ENCODE peak calls at places on chromosomes 12 and 14, in four cellular contexts. V, G, B and A are unnamed samples.

GRCh38 chr12:46930101-46930500 is 104.3 kb upstream of the SLC38A4 start:
- DNase-seq in G (no peak), V (no peak), B (peak; percentile 65), A (no peak)

GRCh38 chr12:3964404-3964803 is 91.2 kb upstream of the PARP11 start:
- DNase-seq in B (no peak), V (no peak), G (no peak), A (no peak)

GRCh38 chr14:94707494-94707893 is 62.4 kb downstream of the GSC start:
- DNase-seq in G (no peak), B (no peak), V (no peak), A (no peak)

GRCh38 chr14:35352274-35353233 is 52.0 kb downstream of the NFKBIA start:
- DNase-seq in B (no peak), G (no peak), V (no peak), A (no peak)

GRCh38 chr12:54145844-54146243 is 42.9 kb downstream of the SMUG1 start:
- DNase-seq in B (no peak), G (no peak), V (no peak), A (no peak)

GRCh38 chr14:103091041-103091882 is 3.3 kb upstream of the EXOC3L4 start:
- DNase-seq in G (peak; percentile 73), V (no peak), B (peak; percentile 31), A (no peak)

GRCh38 chr12:30691122-30691879 is 4.4 kb downstream of the IPO8 start:
- DNase-seq in G (peak; percentile 16), B (peak; percentile 75), V (peak; percentile 81), A (peak; percentile 73)

GRCh38 chr12:102680296-102680695 is 199.9 kb upstream of the IGF1 start:
- DNase-seq in B (no peak), V (no peak), G (no peak), A (no peak)

GRCh38 chr12:75478395-75478794 is 2.2 kb upstream of the GLIPR1 start:
- DNase-seq in B (peak; percentile 71), V (peak; percentile 42), G (no peak), A (no peak)

GRCh38 chr12:45789025-45789424 is 59.5 kb downstream of the ARID2 start:
- DNase-seq in B (peak; percentile 86), G (no peak), V (no peak), A (no peak)

GRCh38 chr12:127774828-127775227 is 492.1 kb upstream of the TMEM132C start:
- DNase-seq in B (no peak), G (no peak), V (no peak), A (no peak)

GRCh38 chr14:106883218-106883692 is 1356.9 kb downstream of the TMEM121 start:
- DNase-seq in B (no peak), V (no peak), G (no peak), A (no peak)

GRCh38 chr12:21849878-21850277 is 75.4 kb upstream of the KCNJ8 start:
- DNase-seq in B (no peak), G (no peak), V (no peak), A (no peak)

GRCh38 chr14:102325791-102326345 is 6.3 kb downstream of the ZNF839 start:
- DNase-seq in V (no peak), G (no peak), B (no peak), A (no peak)

GRCh38 chr14:103656031-103656757 is 27.2 kb downstream of the KLC1 start:
- DNase-seq in G (no peak), B (peak; percentile 35), V (no peak), A (no peak)

GRCh38 chr14:29089849-29090248 is 323.3 kb downstream of the FOXG1 start:
- DNase-seq in B (no peak), G (no peak), V (no peak), A (no peak)

GRCh38 chr14:29085546-29085945 is 319.0 kb downstream of the FOXG1 start:
- DNase-seq in V (peak; percentile 14), G (no peak), B (peak; percentile 3), A (no peak)
- TF ChIP-seq CTCF in V (peak; percentile 33), G (no peak), B (peak; percentile 55), A (peak; percentile 69)

DNA sequence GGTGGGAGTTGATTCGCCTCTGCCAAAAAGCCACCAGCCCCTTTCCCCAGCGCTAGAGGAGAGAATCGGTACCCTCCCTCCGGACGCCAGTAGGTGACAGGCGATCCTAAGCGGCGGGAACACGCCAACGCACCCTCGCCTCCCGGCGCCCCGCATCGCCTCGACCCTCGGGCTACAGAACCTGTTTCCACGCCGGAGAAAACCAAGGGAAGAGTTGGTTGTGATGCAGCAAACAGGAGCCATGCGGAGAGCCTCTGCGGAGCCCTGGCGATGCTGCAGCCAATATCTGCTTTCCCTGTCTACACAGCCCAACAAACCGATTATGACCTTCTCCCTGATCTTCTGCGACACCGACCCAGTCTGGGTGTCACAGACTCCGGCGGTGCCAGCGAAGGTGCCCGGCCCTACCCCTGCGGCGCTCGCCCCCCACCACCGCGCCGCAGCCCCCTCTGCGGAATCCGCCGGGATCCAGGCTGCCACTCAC is 523 bp downstream of the PRICKLE1 start:
- DNase-seq in G (peak; percentile 37), B (no peak), V (no peak), A (no peak)
- TF ChIP-seq CTCF in G (peak; percentile 62), B (peak; percentile 40), V (peak; percentile 87), A (peak; percentile 36)

GRCh38 chr14:74038015-74038859 is 19.1 kb downstream of the BBOF1 start:
- DNase-seq in B (peak; percentile 55), G (no peak), V (peak; percentile 63), A (peak; percentile 66)

GRCh38 chr14:74035556-74035955 is 16.4 kb downstream of the BBOF1 start:
- DNase-seq in V (peak; percentile 37), G (no peak), B (peak; percentile 31), A (peak; percentile 80)

GRCh38 chr14:74029136-74029535 is 10.0 kb downstream of the BBOF1 start:
- DNase-seq in G (no peak), B (no peak), V (peak; percentile 61), A (no peak)

DNA sequence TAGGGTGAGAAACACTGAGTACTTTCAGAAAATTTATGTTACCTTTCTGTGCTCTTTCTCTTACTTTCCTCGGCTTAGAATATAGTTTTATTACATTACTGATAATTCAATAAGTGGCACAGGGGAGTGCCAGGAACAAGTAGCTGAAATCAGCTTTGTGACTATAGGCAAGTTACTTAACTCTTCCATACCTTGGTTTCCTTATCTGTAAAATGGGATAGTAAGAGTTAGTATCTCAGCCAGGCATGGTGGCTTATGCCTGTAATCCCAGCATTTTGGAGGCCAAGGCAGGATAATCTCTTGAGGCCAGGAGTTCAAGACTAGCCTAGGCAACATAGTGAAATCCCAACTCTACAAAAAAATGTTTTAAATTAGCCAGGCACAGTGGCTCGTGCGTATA is 15.4 kb downstream of the BBOF1 start:
- DNase-seq in G (no peak), V (no peak), B (no peak), A (no peak)
- TF ChIP-seq CTCF in G (no peak), V (no peak), B (no peak), A (no peak)

GRCh38 chr12:26106347-26106746 is 18.5 kb downstream of the BHLHE41 start:
- DNase-seq in V (no peak), B (no peak), G (no peak), A (no peak)

GRCh38 chr12:26112703-26113147 is 12.1 kb downstream of the BHLHE41 start:
- DNase-seq in V (no peak), B (no peak), G (no peak), A (no peak)

GRCh38 chr12:26109343-26109841 is 15.4 kb downstream of the BHLHE41 start:
- DNase-seq in B (no peak), V (peak; percentile 34), G (peak; percentile 43), A (no peak)

GRCh38 chr12:26112232-26112631 is 12.6 kb downstream of the BHLHE41 start:
- DNase-seq in B (no peak), V (no peak), G (no peak), A (no peak)

DNA sequence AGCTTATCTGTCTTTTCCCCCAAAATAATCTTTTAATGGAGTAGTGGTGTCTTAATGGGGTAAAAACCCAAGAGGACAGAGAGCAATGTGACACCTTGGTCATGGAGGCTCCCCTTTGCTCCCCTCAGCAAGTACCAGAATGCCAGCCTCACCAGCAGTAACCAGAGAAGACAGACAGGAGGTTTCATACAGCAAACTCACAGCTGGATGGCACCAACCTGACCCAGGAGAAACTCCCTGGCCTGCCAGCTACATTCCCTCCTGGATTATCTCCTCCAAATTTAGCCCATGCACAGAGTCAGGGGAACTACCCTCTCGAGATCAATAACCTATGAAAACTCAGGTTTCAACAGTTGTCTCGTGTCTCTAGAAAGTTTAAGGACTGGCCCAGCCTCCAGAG is 15.9 kb downstream of the BHLHE41 start:
- DNase-seq in B (no peak), V (no peak), G (no peak), A (no peak)
- TF ChIP-seq CTCF in B (no peak), V (no peak), G (no peak), A (no peak)

DNA sequence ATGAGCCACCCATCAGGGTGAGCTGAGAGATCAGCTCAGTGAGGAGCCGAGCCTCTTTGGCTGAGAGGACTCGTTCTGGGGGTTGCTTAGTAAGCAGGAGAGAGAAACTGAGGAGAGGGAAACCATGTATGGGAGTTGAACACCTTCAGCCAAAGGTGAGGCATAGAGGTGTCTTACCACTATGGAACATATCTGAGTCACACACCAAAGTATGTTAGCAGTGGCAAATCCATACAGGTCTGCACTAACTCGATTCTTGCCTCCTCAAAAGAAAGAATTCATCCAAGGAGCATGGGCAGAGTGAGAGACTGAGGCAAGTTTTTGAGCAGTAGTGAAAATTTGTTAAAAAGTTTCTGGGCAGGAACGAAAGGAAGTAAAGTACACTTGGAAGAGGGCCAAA is 46.7 kb upstream of the RNU6-8 start:
- DNase-seq in G (no peak), V (peak; percentile 84), B (no peak), A (no peak)
- TF ChIP-seq CTCF in G (no peak), V (no peak), B (no peak), A (no peak)

GRCh38 chr14:80927385-80927989 is 14.1 kb downstream of the CEP128 start:
- DNase-seq in G (no peak), B (no peak), V (peak; percentile 52), A (no peak)
- TF ChIP-seq CTCF in G (no peak), B (no peak), V (no peak), A (peak; percentile 48)

DNA sequence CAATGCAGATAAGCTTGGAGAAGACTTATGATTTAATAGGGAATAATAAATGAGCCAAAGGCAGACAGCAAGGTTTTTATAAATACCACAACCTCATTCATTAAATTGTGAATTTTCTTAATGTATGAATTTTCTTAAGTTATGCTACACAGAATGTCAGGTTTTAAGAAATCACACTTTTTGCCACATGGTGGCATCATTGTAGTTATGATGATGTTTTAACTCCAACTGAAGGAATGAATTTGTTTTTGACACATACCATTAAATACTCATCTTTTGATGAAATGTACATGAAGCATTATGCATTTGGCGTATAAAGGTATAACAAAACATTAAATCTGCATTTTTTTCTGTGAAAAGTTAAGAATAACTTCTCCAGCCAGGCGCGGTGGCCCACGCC is 524.1 kb upstream of the FBXO33 start:
- DNase-seq in G (no peak), V (no peak), B (no peak), A (no peak)
- TF ChIP-seq CTCF in G (no peak), V (no peak), B (no peak), A (no peak)